ENCODE peak calls at places on chromosome 21, in nine cellular contexts. C is PC-3, F is hepatocyte, Z is IMR-90, D is BE2C, U is neuronal stem cell, N is uterus, R is fibroblast of lung, I is HCT116. E is an unnamed sample.

GRCh38 chr21:31612889-31613785 is 46.4 kb upstream of the SOD1 start:
- DNase-seq in C (peak; percentile 29), F (no peak), Z (peak; percentile 15), D (no peak), U (peak; percentile 36), N (no peak), R (no peak), I (no peak), E (no peak)

GRCh38 chr21:20996421-20997307 is 1.5 kb upstream of the NCAM2 start:
- DNase-seq in C (peak; percentile 48), F (peak; percentile 5), Z (peak; percentile 16), D (no peak), U (peak; percentile 6), N (no peak), R (peak; percentile 29), I (no peak), E (no peak)

GRCh38 chr21:43763901-43764523 is 12.1 kb downstream of the CSTB start:
- DNase-seq in C (no peak), F (no peak), Z (no peak), D (no peak), U (no peak), N (no peak), R (no peak), I (no peak), E (no peak)

GRCh38 chr21:39373634-39374033 is 24.7 kb upstream of the HMGN1 start:
- DNase-seq in C (peak; percentile 73), F (peak; percentile 69), Z (peak; percentile 47), D (peak; percentile 36), U (no peak), N (no peak), R (peak; percentile 36), I (no peak), E (no peak)

GRCh38 chr21:25573409-25574206 is 33.7 kb downstream of the MRPL39 start:
- DNase-seq in C (peak; percentile 97), F (peak; percentile 49), Z (peak; percentile 99), D (peak; percentile 51), U (no peak), N (no peak), R (peak; percentile 82), I (peak; percentile 24), E (no peak)

GRCh38 chr21:39527067-39527595 is 75.4 kb downstream of the SH3BGR start:
- DNase-seq in C (no peak), F (no peak), Z (no peak), D (no peak), U (no peak), N (no peak), R (no peak), I (no peak), E (no peak)

GRCh38 chr21:38955495-38955894 is 149.8 kb downstream of the ETS2 start:
- DNase-seq in C (peak; percentile 37), F (peak; percentile 42), Z (peak; percentile 77), D (no peak), U (no peak), N (no peak), R (peak; percentile 61), I (no peak), E (no peak)

GRCh38 chr21:36330904-36331303 is 10.9 kb downstream of the MORC3 start:
- DNase-seq in C (peak; percentile 62), F (peak; percentile 53), Z (peak; percentile 60), D (peak; percentile 51), U (no peak), N (peak; percentile 32), R (peak; percentile 69), I (peak; percentile 27), E (no peak)

GRCh38 chr21:25500598-25500997 is 106.7 kb downstream of the MRPL39 start:
- DNase-seq in C (no peak), F (no peak), Z (no peak), D (no peak), U (no peak), N (no peak), R (no peak), I (no peak), E (no peak)

GRCh38 chr21:36902793-36903192 is 63.7 kb downstream of the HLCS start:
- DNase-seq in C (no peak), F (no peak), Z (peak; percentile 55), D (no peak), U (no peak), N (no peak), R (no peak), I (no peak), E (no peak)

GRCh38 chr21:32448803-32449594 is 36.5 kb downstream of the EVA1C start:
- DNase-seq in C (no peak), F (no peak), Z (peak; percentile 33), D (no peak), U (no peak), N (no peak), R (peak; percentile 12), I (no peak), E (no peak)

GRCh38 chr21:35697321-35697808 is 363.0 kb downstream of the SETD4 start:
- DNase-seq in C (no peak), F (peak; percentile 48), Z (peak; percentile 35), D (no peak), U (no peak), N (no peak), R (peak; percentile 68), I (no peak), E (no peak)

GRCh38 chr21:35336534-35336933 is 287.4 kb upstream of the RUNX1 start:
- DNase-seq in C (no peak), F (no peak), Z (no peak), D (no peak), U (no peak), N (no peak), R (no peak), I (no peak), E (no peak)

GRCh38 chr21:32334980-32335471 is 36.4 kb downstream of the MRAP start:
- DNase-seq in C (no peak), F (no peak), Z (no peak), D (peak; percentile 71), U (no peak), N (no peak), R (no peak), I (no peak), E (no peak)

GRCh38 chr21:31543191-31543590 is 116.3 kb upstream of the SOD1 start:
- DNase-seq in C (no peak), F (no peak), Z (peak; percentile 86), D (no peak), U (no peak), N (no peak), R (peak; percentile 95), I (no peak), E (no peak)

GRCh38 chr21:8991088-8991907 is 1530.1 kb upstream of the TPTE start:
- DNase-seq in C (peak; percentile 1), F (no peak), Z (no peak), D (peak; percentile 79), U (no peak), N (no peak), R (no peak), I (no peak), E (no peak)

GRCh38 chr21:26047279-26047967 is 123.1 kb downstream of the APP start:
- DNase-seq in C (no peak), F (no peak), Z (no peak), D (no peak), U (no peak), N (no peak), R (no peak), I (no peak), E (no peak)

GRCh38 chr21:37341254-37341960 is 25.2 kb upstream of the DYRK1A start:
- DNase-seq in C (peak; percentile 79), F (no peak), Z (peak; percentile 10), D (peak; percentile 16), U (no peak), N (no peak), R (no peak), I (no peak), E (no peak)

GRCh38 chr21:44938976-44939531 is 775 bp upstream of the SLX9 start:
- DNase-seq in C (peak; percentile 68), F (no peak), Z (no peak), D (no peak), U (no peak), N (no peak), R (no peak), I (no peak), E (no peak)
- H3K4me1 ChIP-seq in C (peaks cover 31% of the 10 kb centered on the region), F (peaks cover 17% of the 10 kb centered on the region), Z (peaks cover 7% of the 10 kb centered on the region), D (no peaks in the 10 kb centered on the region), U (peaks cover 14% of the 10 kb centered on the region), N (no peaks in the 10 kb centered on the region), R (peaks cover 2% of the 10 kb centered on the region), I (peaks cover 11% of the 10 kb centered on the region), E (peaks cover 7% of the 10 kb centered on the region)

GRCh38 chr21:14685568-14685967 is 139.5 kb upstream of the SAMSN1 start:
- DNase-seq in C (no peak), F (no peak), Z (no peak), D (no peak), U (no peak), N (no peak), R (no peak), I (no peak), E (no peak)
- H3K4me1 ChIP-seq in C (no peaks in the 10 kb centered on the region), F (no peaks in the 10 kb centered on the region), Z (no peaks in the 10 kb centered on the region), D (no peaks in the 10 kb centered on the region), U (no peaks in the 10 kb centered on the region), N (no peaks in the 10 kb centered on the region), R (no peaks in the 10 kb centered on the region), I (no peaks in the 10 kb centered on the region), E (no peaks in the 10 kb centered on the region)

DNA sequence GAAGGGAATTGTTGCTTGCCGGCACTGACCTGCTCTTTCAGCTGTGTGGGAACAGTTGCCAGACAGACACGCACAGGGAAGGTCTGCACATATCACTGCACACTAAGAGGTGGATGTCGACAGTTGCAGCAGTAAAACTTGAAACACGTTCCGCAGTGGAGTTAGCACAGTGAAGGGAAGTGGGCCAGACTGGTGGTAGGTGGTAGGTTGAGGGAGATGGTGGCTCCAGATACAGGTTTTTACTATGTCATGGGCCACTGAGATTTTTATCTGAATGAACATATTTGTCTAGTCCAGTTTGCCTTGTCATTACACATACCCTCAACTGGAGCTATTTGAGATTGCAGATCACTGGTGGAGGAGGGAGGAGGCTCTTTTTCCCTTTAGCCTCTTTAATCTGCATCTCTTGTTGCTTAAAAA is 13.5 kb downstream of the MRPS6 start:
- DNase-seq in C (no peak), F (no peak), Z (no peak), D (no peak), U (no peak), N (no peak), R (no peak), I (no peak), E (no peak)
- H3K4me1 ChIP-seq in C (no peaks in the 10 kb centered on the region), F (peaks cover 24% of the 10 kb centered on the region), Z (peaks cover 1% of the 10 kb centered on the region), D (no peaks in the 10 kb centered on the region), U (no peaks in the 10 kb centered on the region), N (no peaks in the 10 kb centered on the region), R (no peaks in the 10 kb centered on the region), I (no peaks in the 10 kb centered on the region), E (peaks cover 6% of the 10 kb centered on the region)

DNA sequence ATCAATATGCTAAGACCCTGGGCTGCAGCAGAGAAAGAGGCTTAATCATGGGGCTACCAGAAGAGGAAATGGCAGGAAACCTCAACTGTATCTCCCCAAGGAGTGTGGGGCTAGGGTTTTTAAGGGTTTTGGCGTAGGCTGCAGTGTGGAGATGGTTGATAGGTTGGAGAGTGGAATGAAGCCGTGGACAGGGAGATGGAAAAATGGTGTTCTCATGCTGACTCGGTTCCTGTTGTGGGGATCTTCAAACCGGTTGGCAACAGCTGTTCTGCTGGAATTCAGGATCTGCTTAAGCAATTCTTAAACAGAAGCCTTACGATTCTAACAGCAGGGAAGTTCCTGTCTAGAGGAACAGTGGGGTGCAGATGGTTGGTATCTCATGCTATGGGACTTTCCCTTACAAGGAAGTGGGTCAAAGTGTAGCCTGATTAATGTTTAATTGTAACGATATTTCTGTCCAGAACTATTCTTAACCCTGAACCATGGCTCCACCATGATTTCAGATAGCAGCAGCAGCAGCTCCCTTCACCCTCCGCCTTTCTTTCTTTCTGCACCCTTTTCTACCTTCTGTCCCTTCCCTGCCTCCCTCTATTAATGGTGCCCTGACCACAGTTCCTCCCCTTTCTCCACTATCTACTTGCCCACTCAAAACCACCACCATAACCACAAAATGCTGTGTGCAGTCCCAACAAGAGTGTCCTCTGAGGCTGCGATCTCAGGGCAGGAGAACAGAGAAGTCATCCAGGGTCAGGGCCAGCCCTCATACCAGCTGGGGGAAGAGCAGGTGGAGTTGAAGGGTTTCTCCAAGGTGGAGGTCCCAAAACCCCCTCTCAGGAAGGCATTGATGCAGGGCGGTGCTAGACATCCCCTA is 30.8 kb downstream of the RSPH1 start:
- DNase-seq in C (no peak), F (peak; percentile 54), Z (no peak), D (no peak), U (no peak), N (no peak), R (no peak), I (no peak), E (no peak)
- H3K4me1 ChIP-seq in C (peaks cover 21% of the 10 kb centered on the region), F (peaks cover 36% of the 10 kb centered on the region), Z (no peaks in the 10 kb centered on the region), D (no peaks in the 10 kb centered on the region), U (no peaks in the 10 kb centered on the region), N (no peaks in the 10 kb centered on the region), R (no peaks in the 10 kb centered on the region), I (peaks cover 3% of the 10 kb centered on the region), E (no peaks in the 10 kb centered on the region)